ENCODE peak calls at places on chromosome 4, in nine cellular contexts. L, P, V, K, C, B, S, H and R are unnamed samples.

GRCh38 chr4:113659127-113659526 is 102.4 kb downstream of the CAMK2D start:
- DNase-seq in L (no peak), P (no peak), V (no peak), K (no peak), C (no peak), B (no peak), S (no peak), H (no peak), R (peak)

GRCh38 chr4:165627548-165627947 is 245.5 kb upstream of the TLL1 start:
- DNase-seq in L (no peak), P (no peak), V (no peak), K (no peak), C (no peak), B (no peak), S (no peak), H (no peak), R (no peak)

GRCh38 chr4:19309365-19309764 is 942.3 kb upstream of the SLIT2 start:
- DNase-seq in L (peak), P (no peak), V (peak), K (no peak), C (peak), B (no peak), S (no peak), H (no peak), R (peak)

GRCh38 chr4:76781698-76782595 is 116.0 kb downstream of the SOWAHB start:
- DNase-seq in L (peak), P (no peak), V (peak), K (no peak), C (peak), B (no peak), S (no peak), H (no peak), R (peak)

GRCh38 chr4:147732516-147733193 is 767 bp downstream of the ARHGAP10 start:
- DNase-seq in L (peak), P (no peak), V (no peak), K (peak), C (peak), B (peak), S (no peak), H (peak), R (peak)

GRCh38 chr4:153799708-153800074 is 10.8 kb upstream of the SFRP2 start:
- DNase-seq in L (no peak), P (no peak), V (no peak), K (peak), C (no peak), B (no peak), S (no peak), H (no peak), R (no peak)

GRCh38 chr4:110620352-110621327 is 2.2 kb downstream of the PITX2 start:
- DNase-seq in L (no peak), P (no peak), V (no peak), K (peak), C (peak), B (peak), S (no peak), H (no peak), R (peak)

GRCh38 chr4:141575884-141576283 is 60.5 kb upstream of the IL15 start:
- DNase-seq in L (no peak), P (no peak), V (no peak), K (no peak), C (no peak), B (no peak), S (no peak), H (no peak), R (no peak)

GRCh38 chr4:173505924-173506779 is 23.9 kb downstream of the HAND2 start:
- DNase-seq in L (no peak), P (peak), V (no peak), K (no peak), C (peak), B (no peak), S (no peak), H (peak), R (no peak)

GRCh38 chr4:120071192-120071795 is 4.6 kb upstream of the MAD2L1 start:
- DNase-seq in L (peak), P (peak), V (peak), K (no peak), C (peak), B (no peak), S (no peak), H (no peak), R (peak)

GRCh38 chr4:26227827-26228226 is 93.0 kb upstream of the RBPJ start:
- DNase-seq in L (no peak), P (no peak), V (no peak), K (no peak), C (no peak), B (no peak), S (no peak), H (no peak), R (no peak)

GRCh38 chr4:138405934-138406567 is 163.9 kb upstream of the SLC7A11 start:
- DNase-seq in L (no peak), P (no peak), V (no peak), K (no peak), C (no peak), B (no peak), S (no peak), H (no peak), R (peak)

GRCh38 chr4:47641755-47642154 is 156.7 kb downstream of the ATP10D start:
- DNase-seq in L (peak), P (no peak), V (no peak), K (no peak), C (no peak), B (no peak), S (no peak), H (no peak), R (no peak)